ENCODE peak calls at places on chromosomes 5 and 9, in eight cellular contexts. V is CD8-positive, alpha-beta T cell; R is RCC 7860; Z is stimulated activated CD4-positive, alpha-beta T cell treated with anti-CD3 and anti-CD28 coated beads, TNF-alpha, amount 100 ng/mL, for 1 hour; I is activated CD4-positive, alpha-beta T cell treated with anti-CD3 and anti-CD28 coated beads for 4 hours; E is HFF-Myc; Q is globus pallidus; T is NCI-H187. N is an unnamed sample.

GRCh38 chr5:171606414-171607024 is 179.1 kb upstream of the SMIM23 start:
- DNase-seq in Z (no peak), T (no peak), E (no peak), I (no peak), Q (no peak), V (no peak), R (no peak), N (no peak)

GRCh38 chr5:90547072-90547536 is 11.5 kb upstream of the ADGRV1 start:
- DNase-seq in Q (no peak), V (no peak), I (no peak), Z (no peak), R (no peak), E (no peak), T (no peak), N (no peak)

GRCh38 chr5:134851307-134851923 is 5.6 kb downstream of the C5orf24 start:
- DNase-seq in I (no peak), Q (no peak), E (no peak), R (no peak), T (no peak), Z (no peak), V (no peak), N (peak; percentile 57)

GRCh38 chr5:14269395-14269794 is 126.3 kb downstream of the TRIO start:
- DNase-seq in R (no peak), E (no peak), V (no peak), Z (no peak), Q (no peak), I (no peak), T (no peak), N (no peak)

GRCh38 chr5:10663531-10664183 is 97.4 kb downstream of the DAP start:
- DNase-seq in Z (no peak), T (no peak), I (no peak), R (no peak), Q (no peak), E (no peak), V (no peak), N (peak; percentile 59)

GRCh38 chr9:137167752-137168574 is 1.9 kb downstream of the LRRC26 start:
- DNase-seq in E (no peak), Z (no peak), V (no peak), T (no peak), R (no peak), I (no peak), Q (no peak), N (no peak)

GRCh38 chr5:150329881-150330876 is 27.3 kb upstream of the TCOF1 start:
- DNase-seq in V (no peak), R (no peak), E (no peak), I (no peak), Z (no peak), T (no peak), Q (no peak), N (no peak)

GRCh38 chr5:120073722-120074121 is 390.4 kb upstream of the PRR16 start:
- DNase-seq in I (no peak), R (no peak), Q (no peak), E (no peak), Z (no peak), T (no peak), V (no peak), N (no peak)

GRCh38 chr5:58156354-58156753 is 303.5 kb downstream of the PLK2 start:
- DNase-seq in Q (no peak), I (no peak), R (no peak), Z (no peak), V (no peak), E (no peak), T (no peak), N (peak; percentile 49)

GRCh38 chr5:85893996-85894395 is 723.7 kb upstream of the COX7C start:
- DNase-seq in T (no peak), E (no peak), R (no peak), I (no peak), Z (no peak), Q (no peak), V (no peak), N (no peak)

GRCh38 chr9:21031091-21031817 is at the start of gene HACD4:
- DNase-seq in T (no peak), E (no peak), V (peak; percentile 55), Z (peak; percentile 44), Q (peak; percentile 35), R (no peak), I (peak; percentile 57), N (no peak)

GRCh38 chr9:89923961-89924504 is 319.2 kb downstream of the GADD45G start:
- DNase-seq in I (peak; percentile 49), T (no peak), Z (no peak), Q (no peak), E (no peak), V (no peak), R (peak; percentile 19), N (no peak)

GRCh38 chr9:114312513-114312875 is 10.4 kb upstream of the ORM1 start:
- DNase-seq in E (no peak), R (no peak), Z (no peak), T (no peak), I (no peak), Q (no peak), V (no peak), N (no peak)

GRCh38 chr9:83772860-83773259 is 44.7 kb downstream of the GKAP1 start:
- DNase-seq in R (no peak), E (no peak), V (no peak), T (no peak), Z (no peak), I (no peak), Q (no peak), N (no peak)

GRCh38 chr5:151104795-151105194 is 24.0 kb upstream of the TNIP1 start:
- DNase-seq in R (no peak), V (no peak), Z (no peak), E (no peak), T (no peak), I (no peak), Q (no peak), N (no peak)

N was measured in HT1080.